ENCODE peak calls at places on chromosomes 4 and X, in eight cellular contexts. Y is SK-N-SH, E is transverse colon, V is sigmoid colon, Q is stomach, F is A549, G is H1, M is ovary. C is an unnamed sample.

GRCh38 chrX:48676893-48677270 is 6.7 kb upstream of the WAS start:
- DNase-seq in Y (no peak), E (peak; percentile 27), V (peak; percentile 66), Q (no peak), F (peak; percentile 10), G (no peak), M (no peak), C (no peak)

GRCh38 chrX:106874075-106874474 is 29.1 kb downstream of the RIPPLY1 start:
- DNase-seq in Y (peak; percentile 10), E (no peak), V (no peak), Q (no peak), F (peak; percentile 10), G (no peak), M (no peak), C (no peak)

GRCh38 chr4:128461300-128462103 is 173.9 kb upstream of the PGRMC2 start:
- DNase-seq in Y (no peak), E (no peak), V (no peak), Q (no peak), F (no peak), G (no peak), M (peak; percentile 26), C (no peak)

GRCh38 chr4:89217594-89217993 is 90.0 kb downstream of the GPRIN3 start:
- DNase-seq in Y (no peak), E (no peak), V (no peak), Q (no peak), F (no peak), G (no peak), M (no peak), C (no peak)

GRCh38 chr4:35559559-35560365 is 684.6 kb downstream of the ARAP2 start:
- DNase-seq in Y (no peak), E (no peak), V (no peak), Q (no peak), F (no peak), G (no peak), M (no peak), C (no peak)

GRCh38 chr4:95304898-95305297 is 243.9 kb downstream of the UNC5C start:
- DNase-seq in Y (no peak), E (no peak), V (no peak), Q (no peak), F (no peak), G (no peak), M (no peak), C (no peak)

GRCh38 chr4:128225148-128225547 is 62.5 kb downstream of the PGRMC2 start:
- DNase-seq in Y (no peak), E (no peak), V (no peak), Q (no peak), F (no peak), G (no peak), M (no peak), C (no peak)

GRCh38 chr4:52641853-52642563 is 17.1 kb downstream of the USP46 start:
- DNase-seq in Y (no peak), E (no peak), V (no peak), Q (no peak), F (no peak), G (no peak), M (no peak), C (no peak)

GRCh38 chr4:185839204-185839712 is 27.3 kb upstream of the SORBS2 start:
- DNase-seq in Y (no peak), E (peak; percentile 57), V (peak; percentile 81), Q (no peak), F (peak; percentile 65), G (peak; percentile 96), M (peak; percentile 47), C (no peak)

GRCh38 chrX:49260221-49260985 is 4.1 kb downstream of the FOXP3 start:
- DNase-seq in Y (no peak), E (no peak), V (no peak), Q (no peak), F (no peak), G (no peak), M (no peak), C (no peak)

GRCh38 chr4:94207469-94208224 is at the start of gene SMARCAD1:
- DNase-seq in Y (peak; percentile 84), E (peak; percentile 92), V (peak; percentile 94), Q (peak; percentile 92), F (peak; percentile 61), G (peak; percentile 75), M (peak; percentile 88), C (peak; percentile 92)

GRCh38 chr4:1361391-1361790 is 14.4 kb downstream of the UVSSA start:
- DNase-seq in Y (no peak), E (no peak), V (no peak), Q (no peak), F (no peak), G (no peak), M (no peak), C (no peak)

GRCh38 chrX:101025126-101025525 is 26.8 kb downstream of the TRMT2B start:
- DNase-seq in Y (no peak), E (no peak), V (no peak), Q (no peak), F (no peak), G (no peak), M (no peak), C (no peak)

GRCh38 chrX:120857240-120857639 is 18.4 kb downstream of the CT47B1 start:
- DNase-seq in Y (no peak), E (no peak), V (no peak), Q (no peak), F (no peak), G (peak; percentile 29), M (no peak), C (no peak)

GRCh38 chrX:70508296-70508911 is 63.8 kb downstream of the DLG3 start:
- DNase-seq in Y (no peak), E (no peak), V (no peak), Q (no peak), F (no peak), G (no peak), M (no peak), C (no peak)

GRCh38 chr4:152015597-152016324 is 255.0 kb upstream of the GATB start:
- DNase-seq in Y (no peak), E (no peak), V (no peak), Q (no peak), F (no peak), G (no peak), M (no peak), C (no peak)

DNA sequence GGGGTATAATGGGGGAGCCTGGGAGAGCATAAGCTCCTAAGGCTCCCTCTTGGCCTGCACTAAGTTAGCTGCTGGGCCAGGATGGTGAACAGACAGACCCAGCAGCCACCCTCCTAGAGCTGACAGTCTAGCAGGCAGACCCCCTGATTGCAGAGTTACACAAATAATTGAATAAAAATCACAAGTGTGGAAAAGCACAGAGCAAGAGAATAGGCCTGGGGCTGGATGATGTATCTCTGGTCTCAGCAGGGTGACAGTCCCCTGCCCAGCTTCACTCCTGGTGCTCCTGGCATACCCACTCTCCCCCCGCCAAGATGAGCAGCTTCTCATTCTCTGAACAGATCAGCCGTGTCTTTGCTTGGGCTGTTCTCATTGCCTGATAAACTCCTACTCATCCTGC is 86.1 kb upstream of the STX18 start:
- DNase-seq in Y (peak; percentile 64), E (no peak), V (no peak), Q (no peak), F (no peak), G (no peak), M (no peak), C (no peak)
- TF ChIP-seq EP300 in Y (peak; percentile 28), E (no peak), V (no peak), Q (no peak), F (no peak), G (no peak), M (no peak), C (no peak)

DNA sequence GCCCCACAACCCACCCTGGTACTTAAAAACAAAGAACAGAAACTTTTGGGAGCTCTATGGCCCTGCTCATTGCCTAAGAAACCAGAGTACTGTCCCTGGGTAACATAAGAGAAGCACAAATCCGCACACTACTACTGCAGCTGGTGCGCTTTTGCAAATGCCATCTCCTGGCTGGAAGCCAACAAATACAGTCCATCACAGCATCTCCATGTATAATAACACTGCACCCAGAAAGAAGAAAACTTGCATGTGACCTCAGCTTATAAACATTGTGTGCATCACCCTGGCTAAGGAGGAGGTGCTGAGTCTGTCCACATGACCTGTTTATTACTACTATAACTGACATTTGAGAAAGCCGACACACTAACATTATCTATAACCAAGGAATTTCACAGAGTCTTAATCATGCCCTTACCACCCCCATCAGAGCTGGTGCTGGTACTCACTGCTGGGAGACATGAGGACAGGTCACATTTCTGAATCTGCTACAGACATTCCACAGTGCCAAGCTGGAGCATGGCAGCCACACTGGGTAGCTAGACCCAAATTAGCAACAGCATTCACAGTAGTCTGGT is 516.8 kb downstream of the CFAP47 start:
- DNase-seq in Y (no peak), E (no peak), V (no peak), Q (no peak), F (no peak), G (no peak), M (no peak), C (no peak)
- TF ChIP-seq EP300 in Y (no peak), E (no peak), V (no peak), Q (no peak), F (no peak), G (no peak), M (no peak), C (no peak)

DNA sequence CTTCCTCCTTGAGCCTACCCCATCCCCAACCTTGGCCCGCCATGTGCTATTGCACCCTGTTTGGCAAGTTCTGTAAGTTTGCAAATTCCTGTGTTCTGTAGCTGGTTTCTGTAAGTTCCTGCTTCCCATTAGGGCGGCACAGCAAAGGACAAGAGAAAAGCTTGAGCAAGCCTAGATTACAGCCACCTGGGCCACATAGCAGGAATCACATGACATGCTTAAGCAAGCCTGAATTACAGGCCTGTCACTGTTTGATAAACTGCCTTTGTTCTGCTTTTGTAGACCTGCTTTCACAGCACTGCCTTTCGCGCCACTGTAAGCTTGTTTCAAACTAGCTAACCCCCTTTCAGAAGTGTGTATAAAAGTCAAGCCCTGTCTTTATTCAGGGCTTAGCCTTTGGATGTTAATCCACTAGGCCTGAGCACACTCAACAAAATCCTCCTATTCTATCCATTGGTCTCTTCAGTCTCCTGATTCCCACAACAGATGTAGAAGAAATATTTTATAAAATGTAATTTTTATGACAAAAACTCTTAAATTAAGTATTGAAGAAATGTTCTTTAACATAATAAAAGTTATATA is 906.8 kb upstream of the NDST4 start:
- DNase-seq in Y (no peak), E (no peak), V (no peak), Q (no peak), F (no peak), G (no peak), M (no peak), C (no peak)
- TF ChIP-seq EP300 in Y (no peak), E (no peak), V (no peak), Q (no peak), F (no peak), G (no peak), M (no peak), C (no peak)

GRCh38 chr4:122819708-122820449 is 6.8 kb upstream of the FGF2 start:
- DNase-seq in Y (no peak), E (no peak), V (no peak), Q (no peak), F (no peak), G (no peak), M (no peak), C (no peak)

GRCh38 chr4:122821097-122821496 is 5.5 kb upstream of the FGF2 start:
- DNase-seq in Y (no peak), E (no peak), V (no peak), Q (no peak), F (no peak), G (no peak), M (no peak), C (no peak)

GRCh38 chr4:122824616-122825015 is 2.0 kb upstream of the FGF2 start:
- DNase-seq in Y (no peak), E (no peak), V (no peak), Q (no peak), F (no peak), G (no peak), M (no peak), C (no peak)

GRCh38 chr4:122823476-122823875 is 3.2 kb upstream of the FGF2 start:
- DNase-seq in Y (no peak), E (no peak), V (no peak), Q (no peak), F (no peak), G (no peak), M (no peak), C (no peak)

GRCh38 chr4:122822466-122822865 is 4.2 kb upstream of the FGF2 start:
- DNase-seq in Y (no peak), E (no peak), V (no peak), Q (no peak), F (no peak), G (no peak), M (no peak), C (no peak)
- TF ChIP-seq EP300 in Y (no peak), E (no peak), V (no peak), Q (no peak), F (no peak), G (no peak), M (no peak), C (no peak)